ENCODE peak calls at places on chromosomes 6 and 20, in five cellular contexts. U, L, K, F and W are unnamed samples.

GRCh38 chr6:106300944-106301343 is 24.6 kb downstream of the ATG5 start:
- DNase-seq in U (no peak), L (no peak), K (no peak), F (peak; percentile 65), W (no peak)

GRCh38 chr6:89611666-89612065 is 26.9 kb downstream of the LYRM2 start:
- DNase-seq in U (no peak), L (no peak), K (no peak), F (peak; percentile 12), W (no peak)

GRCh38 chr6:136501514-136501913 is 48.7 kb downstream of the MAP7 start:
- DNase-seq in U (no peak), L (no peak), K (no peak), F (no peak), W (no peak)

GRCh38 chr6:89400050-89400449 is 12.0 kb downstream of the RRAGD start:
- DNase-seq in U (no peak), L (no peak), K (no peak), F (no peak), W (no peak)

GRCh38 chr6:51568771-51569170 is 518.6 kb downstream of the PKHD1 start:
- DNase-seq in U (no peak), L (no peak), K (no peak), F (no peak), W (no peak)

GRCh38 chr6:112503210-112503609 is 156.1 kb downstream of the RFPL4B start:
- DNase-seq in U (no peak), L (no peak), K (no peak), F (no peak), W (no peak)

GRCh38 chr6:123022980-123023379 is 26.9 kb downstream of the CLVS2 start:
- DNase-seq in U (no peak), L (no peak), K (no peak), F (no peak), W (no peak)

GRCh38 chr20:45359406-45360148 is 3.4 kb upstream of the SYS1 start:
- DNase-seq in U (peak; percentile 64), L (no peak), K (no peak), F (no peak), W (peak; percentile 86)

GRCh38 chr6:8006208-8006607 is 58.0 kb downstream of the BLOC1S5 start:
- DNase-seq in U (no peak), L (no peak), K (no peak), F (peak; percentile 51), W (no peak)

GRCh38 chr6:126696921-126697693 is 357.2 kb downstream of the CENPW start:
- DNase-seq in U (no peak), L (peak; percentile 37), K (no peak), F (no peak), W (peak; percentile 52)

GRCh38 chr6:3869284-3869631 is 20.1 kb downstream of the FAM50B start:
- DNase-seq in U (no peak), L (no peak), K (no peak), F (no peak), W (no peak)

GRCh38 chr6:130167655-130168054 is 55.1 kb downstream of the SAMD3 start:
- DNase-seq in U (no peak), L (no peak), K (no peak), F (peak; percentile 83), W (no peak)

GRCh38 chr6:161663682-161664081 is 389.8 kb upstream of the AGPAT4 start:
- DNase-seq in U (no peak), L (no peak), K (no peak), F (no peak), W (no peak)

GRCh38 chr6:163965426-163966348 is 551.2 kb downstream of the QKI start:
- DNase-seq in U (no peak), L (no peak), K (no peak), F (no peak), W (no peak)

GRCh38 chr20:63696311-63696627 is 183 bp upstream of the TNFRSF6B start:
- DNase-seq in U (no peak), L (peak; percentile 45), K (no peak), F (no peak), W (peak; percentile 58)

GRCh38 chr6:156396791-156397418 is 380.3 kb upstream of the ARID1B start:
- DNase-seq in U (no peak), L (no peak), K (no peak), F (no peak), W (no peak)

GRCh38 chr6:128743974-128744765 is 138.8 kb upstream of the LAMA2 start:
- DNase-seq in U (no peak), L (no peak), K (no peak), F (no peak), W (no peak)

GRCh38 chr6:130575557-130575956 is 209.7 kb downstream of the TMEM200A start:
- DNase-seq in U (no peak), L (no peak), K (no peak), F (no peak), W (no peak)

GRCh38 chr20:44039741-44040140 is 125.1 kb downstream of the TOX2 start:
- DNase-seq in U (no peak), L (no peak), K (no peak), F (no peak), W (no peak)

GRCh38 chr6:72619883-72620696 is 1.8 kb upstream of the KCNQ5 start:
- DNase-seq in U (peak; percentile 78), L (peak; percentile 50), K (peak; percentile 29), F (peak; percentile 45), W (peak; percentile 19)

GRCh38 chr20:34309691-34310090 is 6.5 kb upstream of the AHCY start:
- DNase-seq in U (no peak), L (no peak), K (no peak), F (no peak), W (no peak)
- H3K4me1 ChIP-seq in U (peaks cover 19% of the 10 kb centered on the region), L (peaks cover 21% of the 10 kb centered on the region), K (peaks cover 2% of the 10 kb centered on the region), F (no peaks in the 10 kb centered on the region), W (peaks cover 21% of the 10 kb centered on the region)

DNA sequence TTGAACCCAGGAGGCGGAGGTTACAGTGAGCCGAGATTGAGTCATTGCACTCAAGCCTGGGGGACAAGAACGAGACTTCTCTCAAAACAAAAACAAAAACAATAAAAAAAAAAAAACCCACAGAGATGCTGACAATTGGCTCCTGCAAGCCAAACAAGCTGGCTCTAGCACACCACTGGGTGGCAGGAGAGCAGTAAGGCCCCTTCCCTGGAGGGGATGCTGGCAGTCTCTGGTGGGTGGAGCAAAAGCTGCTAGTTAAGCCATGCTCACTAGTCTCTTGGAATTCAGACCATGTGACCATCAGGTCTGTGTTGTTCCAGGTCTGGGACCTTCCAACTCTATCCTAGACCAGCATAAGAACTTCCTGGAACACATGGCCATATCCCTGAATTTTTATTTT is 18.9 kb upstream of the DSN1 start:
- DNase-seq in U (peak; percentile 80), L (no peak), K (no peak), F (peak; percentile 72), W (no peak)
- TF ChIP-seq CTCF in U (peak; percentile 45), L (peak; percentile 24), K (no peak), F (peak; percentile 54), W (no peak)

GRCh38 chr20:610130-611046 is at the start of gene TCF15:
- DNase-seq in U (no peak), L (peak; percentile 30), K (no peak), F (no peak), W (no peak)
- H3K4me1 ChIP-seq in U (no peaks in the 10 kb centered on the region), L (peaks cover 16% of the 10 kb centered on the region), K (peaks cover 3% of the 10 kb centered on the region), F (no peaks in the 10 kb centered on the region), W (no peaks in the 10 kb centered on the region)

DNA sequence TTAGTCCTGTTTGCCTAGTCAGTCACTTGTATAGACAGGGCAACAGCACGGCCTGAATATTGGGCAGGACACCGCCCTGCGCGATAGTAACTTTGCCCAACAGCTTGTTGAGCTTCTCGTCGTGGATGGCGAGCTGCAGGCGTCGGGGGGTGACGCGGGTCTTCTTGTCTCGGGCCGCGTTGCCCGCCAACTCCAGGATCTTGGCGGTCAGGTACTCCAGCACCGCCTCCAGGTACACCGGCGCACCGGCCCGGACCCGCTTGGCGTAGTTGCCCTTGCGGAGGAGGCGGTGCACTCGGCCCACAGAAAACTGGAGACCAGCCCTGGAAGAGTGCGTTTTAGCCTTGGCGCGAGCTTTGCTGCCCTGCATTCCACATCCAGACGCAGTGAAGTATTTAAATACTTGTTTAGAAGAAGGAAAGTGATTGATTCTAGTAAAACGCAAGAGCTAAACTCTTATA is 92.8 kb upstream of the BTN3A2 start:
- DNase-seq in U (peak; percentile 80), L (peak; percentile 75), K (no peak), F (no peak), W (peak; percentile 53)
- TF ChIP-seq CTCF in U (no peak), L (no peak), K (no peak), F (no peak), W (no peak)

GRCh38 chr6:41728073-41728936 is 7.1 kb downstream of the TFEB start:
- DNase-seq in U (no peak), L (peak; percentile 49), K (no peak), F (no peak), W (no peak)

GRCh38 chr6:41730531-41731436 is 4.6 kb downstream of the TFEB start:
- DNase-seq in U (no peak), L (peak; percentile 34), K (no peak), F (no peak), W (no peak)

GRCh38 chr6:41727705-41728072 is 7.7 kb downstream of the TFEB start:
- DNase-seq in U (no peak), L (peak; percentile 20), K (no peak), F (no peak), W (no peak)

GRCh38 chr6:41728954-41729353 is 6.5 kb downstream of the TFEB start:
- DNase-seq in U (no peak), L (peak; percentile 41), K (no peak), F (no peak), W (no peak)

GRCh38 chr6:41729624-41730023 is 5.8 kb downstream of the TFEB start:
- DNase-seq in U (no peak), L (peak; percentile 24), K (no peak), F (no peak), W (no peak)
- H3K4me1 ChIP-seq in U (peaks cover 28% of the 10 kb centered on the region), L (peaks cover 57% of the 10 kb centered on the region), K (peaks cover 33% of the 10 kb centered on the region), F (peaks cover 20% of the 10 kb centered on the region), W (no peaks in the 10 kb centered on the region)

GRCh38 chr6:52670502-52671409 is at the start of gene TMEM14A:
- DNase-seq in U (peak; percentile 97), L (peak; percentile 95), K (peak; percentile 96), F (peak; percentile 88), W (peak; percentile 98)
- TF ChIP-seq CTCF in U (no peak), L (no peak), K (no peak), F (peak; percentile 4), W (no peak)

GRCh38 chr20:33814238-33814712 is 3.1 kb downstream of the CHMP4B start:
- DNase-seq in U (no peak), L (no peak), K (no peak), F (peak; percentile 18), W (no peak)
- H3K4me1 ChIP-seq in U (peaks cover 61% of the 10 kb centered on the region), L (peaks cover 75% of the 10 kb centered on the region), K (peaks cover 17% of the 10 kb centered on the region), F (peaks cover 9% of the 10 kb centered on the region), W (peaks cover 20% of the 10 kb centered on the region)